ENCODE peak calls at places on chromosome 4, in seven cellular contexts. One of them, this sample, is unnamed. For H3K27me3 and H3K4me1, the result is how much of the 10 kb centered on the place peaks cover.

GRCh38 chr4:124266706-124267105 is 445.8 kb downstream of the ANKRD50 start:
- DNase-seq in HAP-1: no peak
- DNase-seq in gastrocnemius medialis: no peak
- DNase-seq in CD4-positive, CD25-positive, alpha-beta regulatory T cell: no peak
- DNase-seq in transverse colon: no peak
- DNase-seq in psoas muscle: no peak
- DNase-seq in lung: no peak
- DNase-seq in this sample: no peak

GRCh38 chr4:157702821-157703220 is 470.0 kb downstream of the GASK1B start:
- DNase-seq in CD4-positive, CD25-positive, alpha-beta regulatory T cell: no peak
- DNase-seq in gastrocnemius medialis: no peak
- DNase-seq in psoas muscle: no peak
- DNase-seq in transverse colon: no peak
- DNase-seq in HAP-1: no peak
- DNase-seq in lung: no peak
- DNase-seq in this sample: no peak

GRCh38 chr4:3293410-3294391 is 880 bp downstream of the RGS12 start:
- DNase-seq in psoas muscle: no peak
- DNase-seq in CD4-positive, CD25-positive, alpha-beta regulatory T cell: no peak
- DNase-seq in lung: no peak
- DNase-seq in gastrocnemius medialis: no peak
- DNase-seq in HAP-1: no peak
- DNase-seq in transverse colon: no peak
- DNase-seq in this sample: peak

GRCh38 chr4:153963216-153963615 is 174.3 kb upstream of the SFRP2 start:
- DNase-seq in CD4-positive, CD25-positive, alpha-beta regulatory T cell: no peak
- DNase-seq in transverse colon: no peak
- DNase-seq in HAP-1: no peak
- DNase-seq in lung: no peak
- DNase-seq in gastrocnemius medialis: no peak
- DNase-seq in psoas muscle: no peak
- DNase-seq in this sample: no peak

GRCh38 chr4:122341906-122342305 is 36.9 kb upstream of the ADAD1 start:
- DNase-seq in lung: no peak
- DNase-seq in transverse colon: no peak
- DNase-seq in HAP-1: no peak
- DNase-seq in CD4-positive, CD25-positive, alpha-beta regulatory T cell: no peak
- DNase-seq in gastrocnemius medialis: no peak
- DNase-seq in psoas muscle: no peak
- DNase-seq in this sample: no peak

GRCh38 chr4:165328708-165329107 is 1.2 kb downstream of the MSMO1 start:
- DNase-seq in lung: no peak
- DNase-seq in psoas muscle: no peak
- DNase-seq in transverse colon: no peak
- DNase-seq in gastrocnemius medialis: no peak
- DNase-seq in CD4-positive, CD25-positive, alpha-beta regulatory T cell: no peak
- DNase-seq in HAP-1: no peak
- DNase-seq in this sample: peak

GRCh38 chr4:108533245-108533844 is 87.0 kb upstream of the RPL34 start:
- DNase-seq in psoas muscle: no peak
- DNase-seq in lung: no peak
- DNase-seq in HAP-1: no peak
- DNase-seq in CD4-positive, CD25-positive, alpha-beta regulatory T cell: peak
- DNase-seq in transverse colon: no peak
- DNase-seq in gastrocnemius medialis: no peak
- DNase-seq in this sample: peak

GRCh38 chr4:67983333-67983732 is 20.0 kb upstream of the TMPRSS11A start:
- DNase-seq in psoas muscle: no peak
- DNase-seq in transverse colon: no peak
- DNase-seq in CD4-positive, CD25-positive, alpha-beta regulatory T cell: no peak
- DNase-seq in HAP-1: no peak
- DNase-seq in gastrocnemius medialis: no peak
- DNase-seq in lung: no peak
- DNase-seq in this sample: no peak

GRCh38 chr4:138870739-138871633 is 144.6 kb upstream of the NOCT start:
- DNase-seq in transverse colon: peak
- DNase-seq in CD4-positive, CD25-positive, alpha-beta regulatory T cell: peak
- DNase-seq in HAP-1: peak
- DNase-seq in lung: peak
- DNase-seq in psoas muscle: peak
- DNase-seq in gastrocnemius medialis: peak
- DNase-seq in this sample: peak

GRCh38 chr4:138053601-138054322 is 188.4 kb downstream of the SLC7A11 start:
- DNase-seq in CD4-positive, CD25-positive, alpha-beta regulatory T cell: no peak
- DNase-seq in HAP-1: no peak
- DNase-seq in gastrocnemius medialis: no peak
- DNase-seq in lung: no peak
- DNase-seq in psoas muscle: no peak
- DNase-seq in transverse colon: no peak
- DNase-seq in this sample: no peak

GRCh38 chr4:81631958-81632439 is 160.3 kb upstream of the RASGEF1B start:
- DNase-seq in HAP-1: no peak
- DNase-seq in CD4-positive, CD25-positive, alpha-beta regulatory T cell: no peak
- DNase-seq in gastrocnemius medialis: peak
- DNase-seq in lung: no peak
- DNase-seq in transverse colon: no peak
- DNase-seq in psoas muscle: no peak
- DNase-seq in this sample: no peak

GRCh38 chr4:55161739-55162138 is 36.3 kb upstream of the KDR start:
- DNase-seq in gastrocnemius medialis: no peak
- DNase-seq in transverse colon: no peak
- DNase-seq in psoas muscle: no peak
- DNase-seq in CD4-positive, CD25-positive, alpha-beta regulatory T cell: no peak
- DNase-seq in HAP-1: no peak
- DNase-seq in lung: no peak
- DNase-seq in this sample: no peak

GRCh38 chr4:157072002-157072401 is 3.9 kb upstream of the GLRB start:
- DNase-seq in psoas muscle: no peak
- DNase-seq in lung: no peak
- DNase-seq in transverse colon: no peak
- DNase-seq in CD4-positive, CD25-positive, alpha-beta regulatory T cell: no peak
- DNase-seq in HAP-1: no peak
- DNase-seq in gastrocnemius medialis: no peak
- DNase-seq in this sample: no peak

GRCh38 chr4:122045533-122045932 is 93.7 kb upstream of the TRPC3 start:
- DNase-seq in transverse colon: no peak
- DNase-seq in psoas muscle: no peak
- DNase-seq in CD4-positive, CD25-positive, alpha-beta regulatory T cell: no peak
- DNase-seq in lung: peak
- DNase-seq in HAP-1: peak
- DNase-seq in gastrocnemius medialis: no peak
- DNase-seq in this sample: no peak

GRCh38 chr4:6475492-6476020 is 3.1 kb upstream of the PPP2R2C start:
- DNase-seq in psoas muscle: no peak
- DNase-seq in lung: no peak
- DNase-seq in CD4-positive, CD25-positive, alpha-beta regulatory T cell: no peak
- DNase-seq in HAP-1: no peak
- DNase-seq in gastrocnemius medialis: no peak
- DNase-seq in transverse colon: no peak
- DNase-seq in this sample: peak

GRCh38 chr4:3396611-3397010 is 45.2 kb upstream of the HGFAC start:
- DNase-seq in psoas muscle: no peak
- DNase-seq in CD4-positive, CD25-positive, alpha-beta regulatory T cell: no peak
- DNase-seq in HAP-1: no peak
- DNase-seq in lung: no peak
- DNase-seq in gastrocnemius medialis: no peak
- DNase-seq in transverse colon: no peak
- DNase-seq in this sample: no peak

GRCh38 chr4:76554630-76555029 is 119.6 kb downstream of the SHROOM3 start:
- DNase-seq in gastrocnemius medialis: no peak
- DNase-seq in HAP-1: no peak
- DNase-seq in lung: no peak
- DNase-seq in psoas muscle: no peak
- DNase-seq in CD4-positive, CD25-positive, alpha-beta regulatory T cell: no peak
- DNase-seq in transverse colon: no peak
- DNase-seq in this sample: no peak

GRCh38 chr4:1050486-1051213 is 39.2 kb downstream of the FGFRL1 start:
- DNase-seq in transverse colon: peak
- DNase-seq in gastrocnemius medialis: no peak
- DNase-seq in CD4-positive, CD25-positive, alpha-beta regulatory T cell: no peak
- DNase-seq in HAP-1: no peak
- DNase-seq in lung: no peak
- DNase-seq in psoas muscle: peak
- DNase-seq in this sample: no peak

GRCh38 chr4:1055721-1056590 is 44.5 kb downstream of the FGFRL1 start:
- DNase-seq in CD4-positive, CD25-positive, alpha-beta regulatory T cell: peak
- DNase-seq in psoas muscle: no peak
- DNase-seq in lung: no peak
- DNase-seq in transverse colon: peak
- DNase-seq in HAP-1: no peak
- DNase-seq in gastrocnemius medialis: no peak
- DNase-seq in this sample: no peak

GRCh38 chr4:1052231-1052671 is 40.8 kb downstream of the FGFRL1 start:
- DNase-seq in transverse colon: no peak
- DNase-seq in gastrocnemius medialis: no peak
- DNase-seq in lung: no peak
- DNase-seq in HAP-1: no peak
- DNase-seq in CD4-positive, CD25-positive, alpha-beta regulatory T cell: no peak
- DNase-seq in psoas muscle: no peak
- DNase-seq in this sample: no peak

GRCh38 chr4:1051472-1051871 is 40.0 kb downstream of the FGFRL1 start:
- DNase-seq in lung: no peak
- DNase-seq in transverse colon: no peak
- DNase-seq in CD4-positive, CD25-positive, alpha-beta regulatory T cell: no peak
- DNase-seq in psoas muscle: no peak
- DNase-seq in gastrocnemius medialis: no peak
- DNase-seq in HAP-1: no peak
- DNase-seq in this sample: no peak

DNA sequence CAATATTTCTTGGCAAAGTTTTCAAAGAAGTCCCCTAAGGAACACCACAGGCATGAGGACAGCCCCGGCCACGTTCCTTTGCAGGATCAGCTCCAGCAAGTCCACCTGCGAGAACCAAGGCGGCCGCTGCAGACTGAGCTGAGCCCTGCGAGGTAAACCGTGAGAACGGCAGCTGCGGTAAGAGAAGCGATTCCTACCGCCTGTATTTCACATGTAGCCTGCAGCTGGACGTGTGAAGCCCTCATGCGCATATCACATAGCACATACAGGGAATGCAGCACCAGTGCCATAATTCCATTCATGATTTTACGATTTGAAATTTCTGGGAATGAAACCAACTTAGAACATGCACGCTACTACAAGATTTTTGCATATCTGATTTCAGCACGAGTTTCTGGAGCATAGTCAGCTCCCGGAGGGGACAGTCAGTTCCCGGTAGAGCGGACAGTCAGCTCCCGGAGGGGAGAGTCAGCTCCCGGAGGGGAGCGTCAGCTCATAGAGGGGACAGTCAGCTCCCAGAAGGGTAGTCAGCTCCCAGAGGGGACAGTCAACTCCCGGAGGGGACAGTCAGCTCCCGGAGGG is 41.7 kb downstream of the FGFRL1 start:
- DNase-seq in HAP-1: no peak
- DNase-seq in transverse colon: no peak
- DNase-seq in lung: no peak
- DNase-seq in psoas muscle: no peak
- DNase-seq in gastrocnemius medialis: no peak
- DNase-seq in CD4-positive, CD25-positive, alpha-beta regulatory T cell: no peak
- DNase-seq in this sample: no peak
- H3K27me3 ChIP-seq in HAP-1: under half
- H3K27me3 ChIP-seq in transverse colon: half or more
- H3K27me3 ChIP-seq in lung: under half
- H3K27me3 ChIP-seq in psoas muscle: under half
- H3K27me3 ChIP-seq in gastrocnemius medialis: half or more
- H3K27me3 ChIP-seq in CD4-positive, CD25-positive, alpha-beta regulatory T cell: under half
- H3K27me3 ChIP-seq in this sample: under half

DNA sequence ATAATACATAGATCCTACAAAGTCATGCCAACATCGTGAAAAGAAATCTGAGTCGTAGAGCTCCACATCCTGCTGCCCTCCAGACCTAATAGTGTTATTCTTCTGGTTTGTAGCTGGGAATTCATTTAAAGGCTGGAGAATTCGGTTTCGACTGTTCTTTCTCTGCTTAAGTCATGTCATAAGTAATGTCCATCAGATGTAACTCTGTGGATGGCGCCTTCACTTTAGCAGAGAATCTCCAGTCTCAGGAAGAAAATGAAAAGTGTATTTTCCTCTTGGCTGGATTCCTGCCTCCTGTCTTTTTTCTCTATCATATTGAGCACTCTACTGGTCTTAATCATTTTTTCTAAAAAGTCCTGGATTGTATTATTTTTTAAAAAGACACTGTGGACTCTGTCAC is 117.0 kb downstream of the PALLD start:
- DNase-seq in lung: no peak
- DNase-seq in CD4-positive, CD25-positive, alpha-beta regulatory T cell: no peak
- DNase-seq in HAP-1: no peak
- DNase-seq in gastrocnemius medialis: no peak
- DNase-seq in psoas muscle: no peak
- DNase-seq in transverse colon: no peak
- DNase-seq in this sample: no peak
- H3K4me1 ChIP-seq in lung: under half
- H3K4me1 ChIP-seq in CD4-positive, CD25-positive, alpha-beta regulatory T cell: under half
- H3K4me1 ChIP-seq in HAP-1: under half
- H3K4me1 ChIP-seq in gastrocnemius medialis: under half
- H3K4me1 ChIP-seq in psoas muscle: under half
- H3K4me1 ChIP-seq in transverse colon: under half
- H3K4me1 ChIP-seq in this sample: under half

GRCh38 chr4:40960926-40961325 is 211.2 kb downstream of the NSUN7 start:
- DNase-seq in CD4-positive, CD25-positive, alpha-beta regulatory T cell: no peak
- DNase-seq in HAP-1: no peak
- DNase-seq in transverse colon: no peak
- DNase-seq in psoas muscle: no peak
- DNase-seq in gastrocnemius medialis: no peak
- DNase-seq in lung: no peak
- DNase-seq in this sample: no peak
- H3K27me3 ChIP-seq in CD4-positive, CD25-positive, alpha-beta regulatory T cell: under half
- H3K27me3 ChIP-seq in HAP-1: under half
- H3K27me3 ChIP-seq in transverse colon: under half
- H3K27me3 ChIP-seq in psoas muscle: under half
- H3K27me3 ChIP-seq in gastrocnemius medialis: under half
- H3K27me3 ChIP-seq in lung: under half
- H3K27me3 ChIP-seq in this sample: under half

GRCh38 chr4:11698846-11699590 is 270.3 kb upstream of the HS3ST1 start:
- DNase-seq in psoas muscle: no peak
- DNase-seq in CD4-positive, CD25-positive, alpha-beta regulatory T cell: no peak
- DNase-seq in HAP-1: no peak
- DNase-seq in gastrocnemius medialis: no peak
- DNase-seq in transverse colon: no peak
- DNase-seq in lung: no peak
- DNase-seq in this sample: no peak

GRCh38 chr4:11700751-11701226 is 272.1 kb upstream of the HS3ST1 start:
- DNase-seq in transverse colon: no peak
- DNase-seq in HAP-1: no peak
- DNase-seq in CD4-positive, CD25-positive, alpha-beta regulatory T cell: no peak
- DNase-seq in lung: no peak
- DNase-seq in psoas muscle: no peak
- DNase-seq in gastrocnemius medialis: no peak
- DNase-seq in this sample: no peak

GRCh38 chr4:11702886-11703555 is 274.3 kb upstream of the HS3ST1 start:
- DNase-seq in lung: no peak
- DNase-seq in transverse colon: no peak
- DNase-seq in HAP-1: no peak
- DNase-seq in gastrocnemius medialis: no peak
- DNase-seq in psoas muscle: no peak
- DNase-seq in CD4-positive, CD25-positive, alpha-beta regulatory T cell: no peak
- DNase-seq in this sample: no peak

GRCh38 chr4:11704136-11704535 is 275.4 kb upstream of the HS3ST1 start:
- DNase-seq in CD4-positive, CD25-positive, alpha-beta regulatory T cell: no peak
- DNase-seq in lung: no peak
- DNase-seq in gastrocnemius medialis: no peak
- DNase-seq in HAP-1: no peak
- DNase-seq in psoas muscle: no peak
- DNase-seq in transverse colon: no peak
- DNase-seq in this sample: no peak

GRCh38 chr4:11701978-11702377 is 273.3 kb upstream of the HS3ST1 start:
- DNase-seq in psoas muscle: no peak
- DNase-seq in HAP-1: no peak
- DNase-seq in CD4-positive, CD25-positive, alpha-beta regulatory T cell: no peak
- DNase-seq in lung: no peak
- DNase-seq in transverse colon: no peak
- DNase-seq in gastrocnemius medialis: no peak
- DNase-seq in this sample: no peak
- H3K4me1 ChIP-seq in psoas muscle: under half
- H3K4me1 ChIP-seq in HAP-1: under half
- H3K4me1 ChIP-seq in CD4-positive, CD25-positive, alpha-beta regulatory T cell: under half
- H3K4me1 ChIP-seq in lung: under half
- H3K4me1 ChIP-seq in transverse colon: under half
- H3K4me1 ChIP-seq in gastrocnemius medialis: under half
- H3K4me1 ChIP-seq in this sample: under half

This sample was measured in colonic mucosa.